ENCODE peak calls at places on chromosomes 3 and 15, in eight cellular contexts. C is AG09309, V is lower lobe of right lung, K is WERI-Rb-1, P is PC-3, Y is heart left ventricle, W is Peyer's patch, X is hepatocyte. R is an unnamed sample.

GRCh38 chr15:77784361-77785292 is 151.9 kb upstream of the LINGO1 start:
- DNase-seq in V (no peak), C (no peak), X (peak), Y (no peak), W (no peak), P (peak), K (no peak), R (no peak)

GRCh38 chr15:71066983-71067382 is 48.3 kb upstream of the THSD4 start:
- DNase-seq in C (peak), X (no peak), V (no peak), K (no peak), P (no peak), W (no peak), Y (no peak), R (no peak)

GRCh38 chr3:53677406-53677805 is 168.8 kb downstream of the CHDH start:
- DNase-seq in P (peak), C (no peak), K (peak), V (no peak), Y (no peak), W (no peak), X (no peak), R (no peak)

GRCh38 chr15:73954188-73955145 is 28.2 kb downstream of the LOXL1 start:
- DNase-seq in X (peak), C (no peak), W (no peak), K (no peak), V (no peak), Y (no peak), P (no peak), R (no peak)

GRCh38 chr3:113606539-113607218 is 74.3 kb downstream of the SIDT1 start:
- DNase-seq in V (no peak), P (no peak), W (peak), K (no peak), Y (no peak), C (no peak), X (no peak), R (no peak)

GRCh38 chr3:17605934-17606333 is 136.5 kb downstream of the TBC1D5 start:
- DNase-seq in P (no peak), Y (no peak), V (no peak), K (no peak), C (no peak), W (no peak), X (no peak), R (no peak)

GRCh38 chr15:45265506-45265905 is 13.5 kb downstream of the SLC28A2 start:
- DNase-seq in P (peak), V (no peak), C (no peak), W (no peak), K (no peak), Y (no peak), X (no peak), R (no peak)

GRCh38 chr15:55627730-55628368 is 39.7 kb upstream of the PYGO1 start:
- DNase-seq in C (peak), X (peak), V (no peak), P (peak), Y (no peak), W (no peak), K (no peak), R (peak)

GRCh38 chr3:182738583-182739514 is 54.5 kb upstream of the ATP11B start:
- DNase-seq in Y (no peak), C (no peak), V (no peak), P (peak), X (peak), W (no peak), K (no peak), R (no peak)

GRCh38 chr3:70973558-70973957 is 610.0 kb downstream of the FOXP1 start:
- DNase-seq in C (no peak), V (no peak), Y (no peak), P (peak), K (no peak), W (no peak), X (no peak), R (no peak)

GRCh38 chr3:72996473-72997333 is at the start of gene PPP4R2:
- DNase-seq in V (peak), P (peak), K (peak), C (peak), X (peak), W (peak), Y (peak), R (peak)

GRCh38 chr3:119293761-119294401 is at the start of gene ARHGAP31:
- DNase-seq in W (peak), Y (peak), X (peak), K (peak), V (peak), P (peak), C (peak), R (no peak)

GRCh38 chr15:65762914-65763787 is 28.9 kb downstream of the DENND4A start:
- DNase-seq in K (no peak), W (no peak), Y (no peak), P (no peak), V (no peak), C (no peak), X (no peak), R (no peak)

GRCh38 chr15:77329202-77329601 is 90.7 kb downstream of the PEAK1 start:
- DNase-seq in Y (no peak), K (no peak), X (no peak), V (no peak), P (no peak), W (no peak), C (no peak), R (no peak)

GRCh38 chr3:14451844-14452533 is 49.6 kb downstream of the SLC6A6 start:
- DNase-seq in X (peak), V (no peak), C (peak), W (no peak), K (no peak), P (peak), Y (peak), R (peak)

GRCh38 chr3:73719877-73720276 is 95.1 kb upstream of the PDZRN3 start:
- DNase-seq in K (no peak), V (no peak), W (no peak), X (peak), Y (no peak), P (no peak), C (no peak), R (peak)

GRCh38 chr3:126621627-126622345 is 33.1 kb downstream of the TXNRD3 start:
- DNase-seq in P (peak), V (no peak), W (no peak), K (no peak), Y (no peak), X (no peak), C (no peak), R (peak)

GRCh38 chr3:28050895-28051294 is 190.5 kb upstream of the CMC1 start:
- DNase-seq in V (no peak), P (peak), W (no peak), Y (no peak), C (peak), K (no peak), X (peak), R (no peak)

GRCh38 chr3:133535971-133536634 is 37.4 kb upstream of the CDV3 start:
- DNase-seq in P (peak), W (no peak), Y (no peak), K (no peak), V (no peak), C (peak), X (peak), R (peak)

GRCh38 chr3:98972155-98972554 is 70.7 kb upstream of the DCBLD2 start:
- DNase-seq in Y (no peak), P (peak), V (no peak), K (no peak), X (no peak), W (no peak), C (peak), R (peak)

GRCh38 chr15:63374686-63375520 is 6.7 kb downstream of the CA12 start:
- DNase-seq in Y (no peak), X (peak), W (no peak), V (peak), P (peak), K (peak), C (no peak), R (peak)

GRCh38 chr3:64224826-64225606 is at the start of gene PRICKLE2:
- DNase-seq in C (peak), V (peak), W (peak), X (peak), P (no peak), Y (peak), K (peak), R (peak)

GRCh38 chr3:45943207-45943846 is at the start of gene CXCR6:
- DNase-seq in X (no peak), Y (no peak), C (no peak), K (no peak), V (no peak), P (peak), W (no peak), R (no peak)

GRCh38 chr3:37992271-37993066 is 1.9 kb downstream of the VILL start:
- DNase-seq in W (no peak), Y (no peak), C (no peak), P (peak), X (peak), K (no peak), V (no peak), R (no peak)

GRCh38 chr15:58062175-58062574 is 3.3 kb downstream of the ALDH1A2 start:
- DNase-seq in X (no peak), Y (no peak), P (no peak), C (no peak), V (no peak), W (no peak), K (no peak), R (no peak)

GRCh38 chr3:5054098-5054497 is 68.0 kb upstream of the ARL8B start:
- DNase-seq in Y (no peak), P (no peak), K (no peak), V (peak), W (no peak), C (no peak), X (no peak), R (no peak)

GRCh38 chr15:72098076-72098475 is 19.9 kb downstream of the MYO9A start:
- DNase-seq in X (no peak), K (no peak), W (no peak), C (no peak), Y (no peak), V (no peak), P (no peak), R (no peak)

GRCh38 chr3:116579843-116580242 is 129.7 kb upstream of the TUSC7 start:
- DNase-seq in Y (no peak), V (no peak), X (peak), W (no peak), K (no peak), P (no peak), C (no peak), R (no peak)

GRCh38 chr15:100123611-100124010 is 218.2 kb downstream of the ADAMTS17 start:
- DNase-seq in K (no peak), V (no peak), X (no peak), Y (no peak), W (no peak), P (peak), C (no peak), R (no peak)

GRCh38 chr3:35422826-35423601 is 216.3 kb upstream of the ARPP21 start:
- DNase-seq in C (no peak), V (no peak), P (no peak), Y (no peak), K (no peak), W (no peak), X (no peak), R (no peak)

GRCh38 chr3:184169896-184170875 is 4.5 kb upstream of the AP2M1 start:
- DNase-seq in Y (no peak), X (no peak), V (no peak), C (no peak), K (no peak), P (no peak), W (no peak), R (no peak)

GRCh38 chr3:124582621-124583437 is 147.4 kb upstream of the UMPS start:
- DNase-seq in X (no peak), P (peak), V (no peak), K (no peak), C (no peak), Y (no peak), W (no peak), R (no peak)

GRCh38 chr15:74464897-74465296 is 3.9 kb upstream of the UBL7 start:
- DNase-seq in K (no peak), W (no peak), V (no peak), Y (no peak), C (no peak), X (no peak), P (no peak), R (no peak)

GRCh38 chr15:96948981-96949380 is 618.5 kb downstream of the NR2F2 start:
- DNase-seq in K (no peak), Y (no peak), C (no peak), V (no peak), W (no peak), P (no peak), X (no peak), R (no peak)

DNA sequence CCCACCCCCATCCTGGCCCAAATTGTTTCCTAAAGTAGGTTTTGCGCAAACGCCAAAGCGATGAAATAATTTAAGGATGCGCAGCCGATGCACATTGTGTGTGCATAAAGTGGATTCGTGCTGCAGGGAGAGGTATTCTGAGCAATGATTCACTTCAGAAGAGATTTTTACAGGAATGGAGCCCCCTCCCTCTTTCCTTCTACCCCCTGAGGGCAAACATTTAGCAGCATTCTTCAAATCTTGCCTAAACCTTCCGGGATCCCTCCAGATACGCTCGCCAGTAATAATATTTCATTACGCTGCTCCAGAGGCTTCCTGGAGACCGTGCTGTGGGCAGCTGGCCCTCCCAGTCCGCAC is 14.6 kb downstream of the ZIC4 start:
- DNase-seq in X (no peak), V (no peak), W (no peak), C (no peak), Y (no peak), K (no peak), P (no peak), R (no peak)
- H3K4me3 ChIP-seq in X (no peak), V (peak), W (peak), C (peak), Y (no peak), K (peak), P (no peak), R (peak)

GRCh38 chr15:67024998-67025368 is 40.4 kb upstream of the SMAD3 start:
- DNase-seq in K (no peak), C (no peak), X (no peak), W (no peak), P (no peak), V (no peak), Y (no peak), R (no peak)

GRCh38 chr15:67024322-67024997 is 40.9 kb upstream of the SMAD3 start:
- DNase-seq in P (peak), V (peak), X (peak), W (no peak), Y (no peak), K (no peak), C (peak), R (peak)

GRCh38 chr15:67025719-67026118 is 39.7 kb upstream of the SMAD3 start:
- DNase-seq in P (peak), K (no peak), C (peak), Y (no peak), W (no peak), X (no peak), V (no peak), R (no peak)

GRCh38 chr15:67022587-67022986 is 42.8 kb upstream of the SMAD3 start:
- DNase-seq in P (no peak), C (no peak), V (no peak), Y (no peak), K (no peak), W (no peak), X (no peak), R (no peak)

GRCh38 chr15:67023517-67024321 is 41.7 kb upstream of the SMAD3 start:
- DNase-seq in P (peak), V (no peak), K (no peak), X (no peak), W (no peak), Y (no peak), C (no peak), R (no peak)
- TF ChIP-seq CTCF in P (no peak), V (no peak), K (no peak), X (no peak), W (no peak), Y (no peak), C (no peak), R (no peak)

DNA sequence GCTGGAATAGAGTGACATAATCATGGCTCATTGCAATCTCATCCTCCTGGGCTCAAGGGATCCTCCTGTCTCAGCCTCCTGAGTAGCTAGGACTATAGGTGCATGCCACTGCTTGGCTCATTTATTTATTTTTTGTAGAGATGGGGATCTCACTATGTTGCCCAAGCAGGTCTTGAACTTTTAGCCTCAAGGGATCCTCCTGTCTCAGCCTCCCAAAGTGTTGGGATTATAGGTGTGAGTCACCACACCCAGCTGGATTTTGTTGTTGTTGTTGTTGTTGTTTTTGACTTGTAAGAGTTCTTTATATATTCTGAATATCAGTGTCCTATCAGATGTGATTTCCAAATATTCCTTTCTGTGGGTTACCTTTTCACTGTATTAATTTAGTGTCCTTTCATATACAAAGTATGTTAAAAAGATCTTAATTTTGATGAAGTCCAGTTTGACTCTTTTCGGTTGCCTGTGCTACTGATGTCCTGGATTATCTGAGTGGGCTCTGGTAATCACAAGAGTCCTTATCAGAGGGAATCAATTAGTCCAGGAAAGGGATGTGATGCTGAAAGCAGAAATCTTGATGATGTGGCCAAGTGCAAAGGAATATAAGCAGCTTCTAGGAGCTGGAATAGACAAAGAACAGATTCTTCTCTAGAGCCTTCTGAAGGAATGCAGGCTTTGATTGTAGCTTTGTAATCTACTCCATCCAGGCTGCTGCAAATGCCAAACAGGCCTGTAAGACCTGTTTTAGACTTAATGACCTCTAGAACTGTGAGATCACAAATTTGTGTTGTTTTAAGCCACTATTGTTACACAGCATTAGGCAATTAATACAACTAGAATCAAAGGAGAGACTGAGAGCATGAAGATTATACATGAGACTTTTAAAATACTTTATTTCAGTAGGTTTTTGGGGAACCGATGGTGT is 30.2 kb downstream of the NCK1 start:
- DNase-seq in K (no peak), W (no peak), X (no peak), Y (no peak), P (no peak), V (no peak), C (no peak), R (no peak)
- H3K4me3 ChIP-seq in K (no peak), W (no peak), X (no peak), Y (no peak), P (no peak), V (no peak), C (no peak), R (no peak)

DNA sequence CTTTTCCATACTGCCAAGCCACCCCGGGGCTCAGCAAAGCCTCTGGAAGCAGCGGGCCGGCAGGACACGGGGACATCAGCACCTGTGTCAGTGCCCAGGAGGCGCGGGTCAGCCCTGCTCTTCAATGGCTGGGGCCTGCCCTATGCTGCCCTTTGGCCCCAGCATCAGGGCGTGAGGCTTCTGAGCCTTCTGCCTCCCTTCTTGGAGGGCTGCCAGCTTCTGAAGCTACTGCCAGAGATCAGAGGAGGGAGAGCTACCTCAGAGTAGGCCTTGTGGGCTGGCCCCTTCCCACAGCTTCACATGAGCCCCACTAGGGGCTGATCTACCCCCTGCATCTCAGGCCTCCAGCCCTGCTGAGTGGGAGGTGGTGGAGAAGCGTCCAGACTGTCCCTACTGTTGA is 13.0 kb upstream of the TMEM115 start:
- DNase-seq in W (no peak), X (peak), P (no peak), V (no peak), C (no peak), K (peak), Y (no peak), R (no peak)
- TF ChIP-seq CTCF in W (no peak), X (no peak), P (no peak), V (no peak), C (no peak), K (peak), Y (no peak), R (no peak)

GRCh38 chr15:69780981-69781380 is 316.7 kb downstream of the TLE3 start:
- DNase-seq in W (no peak), C (no peak), P (no peak), V (no peak), K (no peak), Y (no peak), X (no peak), R (no peak)
- H3K4me3 ChIP-seq in W (no peak), C (no peak), P (no peak), V (no peak), K (no peak), Y (no peak), X (no peak), R (no peak)

DNA sequence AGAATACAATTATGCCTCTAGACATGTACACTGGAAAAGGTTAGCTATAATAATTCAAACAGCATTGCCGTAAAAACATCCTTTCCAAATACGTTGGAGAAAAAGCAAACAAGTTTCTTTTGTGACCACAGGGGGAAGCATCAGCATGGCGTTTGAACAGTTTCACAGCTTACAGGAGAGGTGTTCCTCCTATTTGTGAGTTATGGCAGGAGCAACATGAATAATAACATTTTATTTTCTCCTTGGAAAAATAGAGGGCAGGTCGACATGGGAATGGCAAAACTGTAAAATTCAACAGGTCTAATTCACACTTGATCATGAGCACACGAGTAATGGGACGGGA is 39.7 kb upstream of the GADL1 start:
- DNase-seq in Y (no peak), V (no peak), K (peak), W (no peak), X (peak), C (peak), P (peak), R (no peak)
- TF ChIP-seq CTCF in Y (peak), V (peak), K (peak), W (peak), X (peak), C (peak), P (peak), R (peak)

R was measured in AG04449.